ENCODE peak calls at places on chromosomes 16 and 17, in ten cellular contexts. J, N, C, Q, S, X, L, T, Z and W are unnamed samples. For H3K27me3 and H3K4me1, the result is how much of the 10 kb centered on the place peaks cover.

GRCh38 chr16:12228607-12229499 is 252.3 kb downstream of the SNX29 start:
- DNase-seq in J (no peak), N (peak), C (peak), Q (peak), S (peak), X (peak), L (peak), T (no peak), Z (peak), W (peak)

GRCh38 chr16:15031596-15031995 is 24.3 kb downstream of the NTAN1 start:
- DNase-seq in J (no peak), N (no peak), C (no peak), Q (no peak), S (no peak), X (no peak), L (no peak), T (no peak), Z (no peak), W (no peak)

GRCh38 chr17:28474035-28474640 is 694 bp downstream of the SLC13A2 start:
- DNase-seq in J (no peak), N (no peak), C (no peak), Q (no peak), S (no peak), X (no peak), L (no peak), T (no peak), Z (no peak), W (no peak)

GRCh38 chr17:30796016-30796415 is 28.5 kb downstream of the CRLF3 start:
- DNase-seq in J (no peak), N (no peak), C (no peak), Q (no peak), S (no peak), X (no peak), L (no peak), T (no peak), Z (no peak), W (no peak)

GRCh38 chr17:69654981-69655581 is 240.6 kb downstream of the MAP2K6 start:
- DNase-seq in J (no peak), N (no peak), C (peak), Q (no peak), S (peak), X (no peak), L (no peak), T (no peak), Z (no peak), W (no peak)

GRCh38 chr16:66618588-66618987 is 14.1 kb downstream of the CMTM3 start:
- DNase-seq in J (no peak), N (no peak), C (peak), Q (no peak), S (peak), X (peak), L (no peak), T (no peak), Z (no peak), W (peak)

GRCh38 chr17:31508310-31509094 is 117.0 kb downstream of the RAB11FIP4 start:
- DNase-seq in J (peak), N (no peak), C (no peak), Q (no peak), S (peak), X (peak), L (no peak), T (no peak), Z (no peak), W (no peak)

GRCh38 chr17:75764711-75765421 is at the start of gene GALK1:
- DNase-seq in J (peak), N (peak), C (peak), Q (peak), S (peak), X (peak), L (peak), T (peak), Z (peak), W (peak)

GRCh38 chr16:58684001-58684353 is 593 bp downstream of the SLC38A7 start:
- DNase-seq in J (no peak), N (no peak), C (peak), Q (no peak), S (peak), X (no peak), L (peak), T (no peak), Z (no peak), W (no peak)

GRCh38 chr17:48612456-48612853 is 1.6 kb upstream of the HOXB7 start:
- DNase-seq in J (no peak), N (no peak), C (no peak), Q (no peak), S (no peak), X (no peak), L (no peak), T (no peak), Z (peak), W (no peak)
- H3K27me3 ChIP-seq in J (half or more), N (half or more), C (half or more), Q (half or more), S (half or more), X (under half), L (half or more), T (under half), Z (under half), W (under half)

GRCh38 chr17:81209141-81209540 is 13.6 kb downstream of the CEP131 start:
- DNase-seq in J (no peak), N (no peak), C (no peak), Q (no peak), S (no peak), X (no peak), L (no peak), T (no peak), Z (no peak), W (no peak)

GRCh38 chr17:81210466-81210865 is 12.3 kb downstream of the CEP131 start:
- DNase-seq in J (no peak), N (no peak), C (no peak), Q (no peak), S (no peak), X (no peak), L (no peak), T (no peak), Z (no peak), W (no peak)

GRCh38 chr17:81212365-81212764 is 10.4 kb downstream of the CEP131 start:
- DNase-seq in J (no peak), N (no peak), C (no peak), Q (no peak), S (no peak), X (no peak), L (no peak), T (no peak), Z (no peak), W (no peak)

GRCh38 chr17:81208651-81209050 is 14.1 kb downstream of the CEP131 start:
- DNase-seq in J (no peak), N (no peak), C (no peak), Q (no peak), S (no peak), X (no peak), L (no peak), T (no peak), Z (no peak), W (no peak)

DNA sequence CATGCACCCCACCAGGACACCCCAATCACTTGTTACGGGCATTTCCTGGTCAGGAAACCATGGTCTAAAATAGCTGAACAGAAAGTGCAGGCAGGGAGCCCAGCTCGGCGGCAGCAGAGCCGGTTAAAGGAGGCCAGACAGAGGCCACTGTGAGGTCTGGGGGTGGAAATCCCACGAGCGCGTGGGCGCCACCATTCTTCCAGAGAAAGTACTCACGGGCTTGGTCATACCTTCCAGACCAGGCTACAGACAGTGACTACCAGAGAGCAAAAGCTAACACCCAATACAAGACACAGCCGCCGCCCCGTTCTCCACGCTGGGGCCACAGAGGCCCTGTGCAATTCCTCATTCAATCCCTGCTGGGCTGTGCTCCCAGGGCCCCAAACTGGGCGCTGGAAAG is 11.9 kb downstream of the CEP131 start:
- DNase-seq in J (no peak), N (no peak), C (no peak), Q (no peak), S (no peak), X (no peak), L (no peak), T (no peak), Z (no peak), W (no peak)
- H3K4me1 ChIP-seq in J (under half), N (under half), C (under half), Q (under half), S (under half), X (under half), L (under half), T (under half), Z (under half), W (under half)

GRCh38 chr16:31009120-31009519 is 1.3 kb downstream of the STX1B start:
- DNase-seq in J (no peak), N (no peak), C (no peak), Q (no peak), S (no peak), X (no peak), L (no peak), T (no peak), Z (no peak), W (no peak)
- H3K27me3 ChIP-seq in J (half or more), N (under half), C (under half), Q (under half), S (under half), X (under half), L (half or more), T (under half), Z (under half), W (under half)

DNA sequence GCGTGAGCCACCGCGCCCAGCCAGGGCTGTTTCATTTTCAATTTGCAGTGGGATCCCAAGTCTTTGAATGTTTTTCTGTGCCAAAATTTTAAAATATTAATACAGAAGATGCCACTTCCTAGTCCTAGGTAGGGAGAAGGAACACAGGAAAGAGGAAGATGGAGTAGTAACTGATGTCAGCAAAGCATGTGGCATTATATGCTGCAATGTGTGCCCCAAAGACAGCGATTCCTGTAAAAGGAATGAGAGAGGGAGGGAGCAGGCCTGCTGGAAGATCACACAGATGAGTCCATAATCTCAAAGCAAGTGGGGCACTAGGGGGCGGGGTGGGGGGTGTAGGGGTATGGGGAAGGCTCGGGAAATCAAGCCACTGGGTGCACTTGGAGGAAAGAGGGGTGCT is 23.4 kb upstream of the SSTR2 start:
- DNase-seq in J (no peak), N (no peak), C (no peak), Q (no peak), S (no peak), X (no peak), L (no peak), T (no peak), Z (no peak), W (no peak)
- H3K4me1 ChIP-seq in J (under half), N (under half), C (under half), Q (under half), S (under half), X (under half), L (under half), T (under half), Z (under half), W (under half)

DNA sequence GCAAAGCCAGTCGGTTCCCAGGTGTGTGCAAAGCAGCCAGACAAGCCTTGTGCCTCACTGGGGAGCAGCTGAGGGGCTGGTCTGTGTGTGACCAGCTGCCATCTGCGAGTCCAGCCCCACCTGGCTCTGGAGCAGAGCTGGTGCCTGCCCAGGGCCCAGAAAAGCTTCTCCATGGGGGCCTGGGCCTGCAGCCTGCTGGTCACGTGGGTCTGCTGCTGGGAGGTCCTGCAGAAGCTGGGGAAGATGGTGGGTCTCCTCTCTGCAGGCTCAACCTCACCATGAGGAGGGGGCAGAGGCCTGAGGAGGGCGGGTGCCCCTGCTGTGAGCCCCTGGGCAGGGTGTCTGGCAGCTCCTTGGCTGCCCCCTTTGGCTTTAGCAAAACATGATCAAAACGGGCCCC is 71.9 kb downstream of the ENGASE start:
- DNase-seq in J (no peak), N (no peak), C (no peak), Q (no peak), S (no peak), X (no peak), L (no peak), T (no peak), Z (no peak), W (no peak)
- H3K27me3 ChIP-seq in J (under half), N (under half), C (under half), Q (half or more), S (under half), X (under half), L (half or more), T (under half), Z (under half), W (under half)

DNA sequence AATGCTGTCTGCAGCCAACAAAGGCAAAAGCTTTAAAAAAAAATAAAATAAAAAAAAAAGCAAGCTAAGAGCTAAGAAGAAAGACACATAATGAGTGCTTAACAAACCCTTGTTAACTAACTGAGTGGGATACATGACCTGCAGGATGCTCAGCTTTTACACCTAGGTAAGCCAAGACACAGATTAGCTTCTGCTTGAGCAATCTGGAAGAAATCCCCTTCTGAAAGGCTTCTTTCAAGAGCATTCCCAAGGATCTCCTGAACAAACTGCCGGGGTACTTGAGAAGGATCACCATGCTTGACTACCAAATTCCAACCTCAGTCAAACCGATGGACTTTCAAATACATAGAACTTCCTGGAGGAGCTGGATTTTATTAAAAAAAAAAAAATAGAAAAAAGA is 92.9 kb downstream of the SMG6 start:
- DNase-seq in J (no peak), N (no peak), C (no peak), Q (no peak), S (no peak), X (no peak), L (no peak), T (no peak), Z (no peak), W (no peak)
- H3K4me1 ChIP-seq in J (half or more), N (under half), C (under half), Q (under half), S (half or more), X (under half), L (half or more), T (under half), Z (under half), W (half or more)

DNA sequence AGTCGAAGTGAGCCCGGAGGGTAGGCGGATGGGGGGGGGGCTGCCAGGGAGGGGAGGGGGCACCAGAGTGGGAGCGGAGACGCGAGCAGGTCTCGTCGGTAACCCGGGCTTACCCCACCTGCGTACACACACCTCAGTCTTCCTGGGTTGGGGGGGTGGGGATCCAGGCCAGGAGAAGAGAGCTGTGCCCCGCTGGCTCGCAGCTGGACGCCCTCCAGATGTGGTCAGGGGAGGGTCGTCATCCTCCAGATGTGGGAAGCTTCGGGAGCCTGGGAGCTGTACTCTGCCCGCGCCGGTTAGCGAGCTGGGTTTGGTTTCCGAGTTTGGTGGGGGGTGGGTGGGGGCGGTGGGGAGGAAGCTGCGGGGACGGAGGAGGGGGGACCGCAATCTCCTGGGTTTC is 1.3 kb downstream of the CACNA1G start:
- DNase-seq in J (no peak), N (no peak), C (no peak), Q (no peak), S (no peak), X (no peak), L (no peak), T (no peak), Z (no peak), W (no peak)
- H3K27me3 ChIP-seq in J (half or more), N (under half), C (half or more), Q (under half), S (half or more), X (half or more), L (half or more), T (under half), Z (half or more), W (half or more)